ENCODE peak calls at places on chromosome 19, in eight cellular contexts. M, V, K, Y, B, X, D and P are unnamed samples.

GRCh38 chr19:588093-588742 is 1.5 kb upstream of the HCN2 start:
- DNase-seq in Y (peak; percentile 65), V (peak; percentile 61), M (peak; percentile 77), K (peak; percentile 75), X (peak; percentile 69), D (peak; percentile 89), B (peak; percentile 87), P (peak; percentile 94)

GRCh38 chr19:44582581-44583265 is 30.6 kb upstream of the IGSF23 start:
- DNase-seq in Y (no peak), B (peak; percentile 46), M (no peak), K (peak; percentile 5), D (peak; percentile 53), V (no peak), X (no peak), P (peak; percentile 55)

GRCh38 chr19:52941941-52942370 is 18.7 kb upstream of the ZNF888 start:
- DNase-seq in V (peak; percentile 23), B (peak; percentile 35), K (peak; percentile 40), X (peak; percentile 64), D (peak; percentile 68), M (peak; percentile 7), Y (no peak), P (peak; percentile 28)

GRCh38 chr19:52936151-52936957 is 13.1 kb upstream of the ZNF888 start:
- DNase-seq in Y (no peak), K (no peak), M (no peak), D (no peak), V (no peak), X (no peak), B (no peak), P (no peak)

GRCh38 chr19:13825489-13826475 is 30.5 kb downstream of the ZSWIM4 start:
- DNase-seq in M (no peak), X (no peak), K (no peak), D (peak; percentile 75), Y (peak; percentile 12), V (no peak), B (no peak), P (peak; percentile 50)

GRCh38 chr19:11227201-11227886 is 12.1 kb upstream of the ANGPTL8 start:
- DNase-seq in V (no peak), M (no peak), B (peak; percentile 13), X (no peak), K (peak; percentile 52), Y (no peak), D (peak; percentile 28), P (no peak)

GRCh38 chr19:42360787-42361544 is 29.1 kb downstream of the CNFN start:
- DNase-seq in X (no peak), K (no peak), M (no peak), Y (no peak), D (peak; percentile 80), V (peak; percentile 33), B (no peak), P (no peak)

GRCh38 chr19:39341122-39341719 is 1.0 kb upstream of the SAMD4B start:
- DNase-seq in V (peak; percentile 34), X (peak; percentile 59), D (peak; percentile 72), Y (no peak), M (no peak), B (no peak), K (no peak), P (no peak)

GRCh38 chr19:932647-933552 is 7.1 kb downstream of the ARID3A start:
- DNase-seq in M (peak; percentile 70), V (peak; percentile 93), Y (peak; percentile 53), X (peak; percentile 75), K (peak; percentile 58), D (peak; percentile 54), B (peak; percentile 98), P (peak; percentile 77)

GRCh38 chr19:14971474-14971873 is 8.2 kb downstream of the SLC1A6 start:
- DNase-seq in M (no peak), D (no peak), Y (no peak), X (no peak), B (no peak), V (no peak), K (no peak), P (no peak)

GRCh38 chr19:5130371-5131030 is 161.6 kb downstream of the KDM4B start:
- DNase-seq in Y (peak; percentile 57), D (no peak), B (no peak), V (no peak), X (no peak), M (no peak), K (peak; percentile 86), P (no peak)

GRCh38 chr19:37243206-37243632 is 25.2 kb downstream of the ZNF383 start:
- DNase-seq in Y (no peak), D (no peak), M (no peak), B (no peak), V (no peak), K (no peak), X (no peak), P (peak; percentile 2)

GRCh38 chr19:7505288-7505681 is 10.6 kb upstream of the ZNF358 start:
- DNase-seq in X (no peak), D (no peak), K (no peak), B (no peak), Y (no peak), V (no peak), M (no peak), P (no peak)

GRCh38 chr19:16946951-16947940 is 58.4 kb downstream of the F2RL3 start:
- DNase-seq in V (no peak), M (no peak), D (no peak), Y (no peak), X (no peak), B (no peak), K (no peak), P (no peak)

GRCh38 chr19:39170398-39171231 is 26.1 kb upstream of the NCCRP1 start:
- DNase-seq in D (no peak), Y (no peak), B (peak; percentile 20), K (no peak), M (no peak), X (no peak), V (no peak), P (no peak)

GRCh38 chr19:19488875-19489690 is 26.3 kb downstream of the TSSK6 start:
- DNase-seq in B (peak; percentile 97), Y (peak; percentile 92), V (peak; percentile 92), X (peak; percentile 82), D (peak; percentile 82), K (peak; percentile 92), M (peak; percentile 92), P (peak; percentile 52)

GRCh38 chr19:17370026-17370587 is 7.0 kb downstream of the PLVAP start:
- DNase-seq in V (peak; percentile 15), X (no peak), M (no peak), B (peak; percentile 84), Y (no peak), D (no peak), K (peak; percentile 81), P (peak; percentile 86)

GRCh38 chr19:20038358-20039202 is 725 bp downstream of the ZNF682 start:
- DNase-seq in D (no peak), Y (peak; percentile 12), B (peak; percentile 19), M (no peak), V (peak; percentile 25), K (no peak), X (no peak), P (no peak)

GRCh38 chr19:33005440-33005839 is 33.4 kb downstream of the FAAP24 start:
- DNase-seq in K (no peak), B (no peak), V (no peak), M (no peak), Y (no peak), X (no peak), D (no peak), P (no peak)

GRCh38 chr19:1066748-1067340 is at the start of gene ARHGAP45:
- DNase-seq in D (peak; percentile 52), Y (peak; percentile 85), K (peak; percentile 88), B (no peak), X (peak; percentile 75), V (no peak), M (no peak), P (peak; percentile 35)

GRCh38 chr19:34989248-34989797 is 10.8 kb upstream of the GRAMD1A start:
- DNase-seq in B (no peak), D (no peak), Y (no peak), M (no peak), K (peak; percentile 29), V (no peak), X (no peak), P (no peak)

GRCh38 chr19:50819636-50820035 is 4.0 kb downstream of the KLK1 start:
- DNase-seq in X (no peak), Y (no peak), V (no peak), B (no peak), M (no peak), K (no peak), D (no peak), P (no peak)
- TF ChIP-seq CTCF in X (no peak), Y (no peak), V (no peak), B (no peak), M (no peak), K (no peak), D (no peak), P (no peak)

GRCh38 chr19:48230555-48231129 is 25.1 kb downstream of the CARD8 start:
- DNase-seq in B (no peak), Y (no peak), K (no peak), V (no peak), M (no peak), X (no peak), D (no peak), P (no peak)
- TF ChIP-seq CTCF in B (no peak), Y (no peak), K (no peak), V (no peak), M (no peak), X (no peak), D (no peak), P (no peak)

GRCh38 chr19:28596561-28597071 is 616.3 kb downstream of the UQCRFS1 start:
- DNase-seq in V (no peak), K (no peak), B (no peak), X (no peak), Y (no peak), D (no peak), M (no peak), P (no peak)

GRCh38 chr19:28595722-28596121 is 617.2 kb downstream of the UQCRFS1 start:
- DNase-seq in Y (no peak), K (no peak), X (no peak), V (no peak), B (no peak), D (no peak), M (no peak), P (no peak)

GRCh38 chr19:28602675-28603298 is 610.2 kb downstream of the UQCRFS1 start:
- DNase-seq in D (no peak), X (no peak), V (no peak), Y (no peak), K (no peak), M (no peak), B (no peak), P (no peak)

GRCh38 chr19:28601723-28602440 is 611.1 kb downstream of the UQCRFS1 start:
- DNase-seq in X (no peak), D (no peak), V (no peak), Y (no peak), K (no peak), M (no peak), B (no peak), P (no peak)

DNA sequence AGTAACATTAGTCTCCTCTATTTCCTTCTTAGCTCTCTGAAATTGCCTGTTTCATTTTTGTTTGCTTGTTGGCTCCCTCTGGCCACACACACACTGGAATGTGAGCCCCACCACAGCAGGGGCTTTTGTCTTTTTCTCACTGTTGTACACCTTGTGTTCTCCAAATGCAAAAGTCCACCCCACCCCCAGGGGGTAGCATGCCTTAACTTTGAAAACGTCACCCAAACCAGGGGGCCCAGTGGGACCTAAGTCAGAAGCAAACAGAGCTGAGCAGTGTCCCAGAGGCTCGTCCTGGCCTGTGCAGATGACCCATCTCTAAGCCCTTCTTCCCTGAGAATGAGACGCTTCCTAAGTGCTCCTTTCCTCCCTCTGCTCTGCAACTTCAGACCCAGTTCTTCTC is 614.1 kb downstream of the UQCRFS1 start:
- DNase-seq in V (no peak), M (no peak), Y (no peak), D (no peak), B (no peak), K (no peak), X (no peak), P (no peak)
- TF ChIP-seq CTCF in V (no peak), M (no peak), Y (no peak), D (no peak), B (no peak), K (no peak), X (no peak), P (no peak)

GRCh38 chr19:12365372-12366162 is at the start of gene ZNF442:
- DNase-seq in B (peak; percentile 97), X (peak; percentile 94), M (peak; percentile 95), V (peak; percentile 95), D (peak; percentile 100), K (peak; percentile 95), Y (peak; percentile 85), P (peak; percentile 3)
- TF ChIP-seq CTCF in B (peak; percentile 87), X (peak; percentile 68), M (peak; percentile 84), V (peak; percentile 88), D (peak; percentile 60), K (no peak), Y (no peak), P (no peak)